ENCODE peak calls at places on chromosomes 11 and 22, in five cellular contexts. F is IMR-90; H is naive thymus-derived CD4-positive, alpha-beta T cell; O is mesendoderm; J is effector memory CD4-positive, alpha-beta T cell. Q is an unnamed sample.
A peak's percentile ranks its signal among the peaks of the same experiment; 100 is the strongest.

GRCh38 chr22:31753005-31753633 is 700 bp upstream of the DEPDC5 start:
- DNase-seq in F (no peak), H (no peak), O (peak; percentile 93), J (no peak), Q (peak; percentile 78)

GRCh38 chr22:42294034-42294985 is 23.9 kb upstream of the TCF20 start:
- DNase-seq in F (peak; percentile 41), H (no peak), O (peak; percentile 89), J (no peak), Q (no peak)

GRCh38 chr11:115317428-115318185 is 186.6 kb downstream of the CADM1 start:
- DNase-seq in F (peak; percentile 52), H (no peak), O (peak; percentile 26), J (no peak), Q (no peak)

GRCh38 chr11:29125621-29126020 is 891.2 kb downstream of the KCNA4 start:
- DNase-seq in F (no peak), H (no peak), O (no peak), J (no peak), Q (no peak)

GRCh38 chr11:68841718-68842426 is at the start of gene CPT1A:
- DNase-seq in F (peak; percentile 66), H (peak; percentile 58), O (no peak), J (peak; percentile 53), Q (peak; percentile 93)

GRCh38 chr11:48207881-48208280 is 8.7 kb upstream of the OR4B1 start:
- DNase-seq in F (no peak), H (no peak), O (no peak), J (no peak), Q (no peak)

GRCh38 chr22:42933783-42934144 is 76.7 kb upstream of the ARFGAP3 start:
- DNase-seq in F (peak; percentile 97), H (no peak), O (no peak), J (no peak), Q (no peak)

GRCh38 chr11:98711011-98711410 is 309.7 kb upstream of the CNTN5 start:
- DNase-seq in F (no peak), H (no peak), O (no peak), J (no peak), Q (no peak)

GRCh38 chr11:134741453-134742227 is 329.6 kb upstream of the B3GAT1 start:
- DNase-seq in F (peak; percentile 53), H (no peak), O (peak; percentile 34), J (no peak), Q (no peak)

GRCh38 chr11:7348432-7349298 is 97.0 kb downstream of the SYT9 start:
- DNase-seq in F (no peak), H (no peak), O (peak; percentile 30), J (no peak), Q (no peak)

GRCh38 chr22:38291201-38291777 is 18.5 kb upstream of the TMEM184B start:
- DNase-seq in F (no peak), H (no peak), O (no peak), J (no peak), Q (no peak)

GRCh38 chr11:2699185-2699530 is 636 bp downstream of the KCNQ1OT1 start:
- DNase-seq in F (peak; percentile 9), H (peak; percentile 11), O (peak; percentile 24), J (no peak), Q (peak; percentile 83)

GRCh38 chr22:21941921-21942320 is 10.7 kb downstream of the PPM1F start:
- DNase-seq in F (no peak), H (no peak), O (no peak), J (no peak), Q (no peak)

GRCh38 chr11:81673001-81673400 is 1060.7 kb downstream of the FAM181B start:
- DNase-seq in F (no peak), H (no peak), O (peak; percentile 30), J (no peak), Q (no peak)

GRCh38 chr11:2393111-2393868 is 7.3 kb upstream of the TSSC4 start:
- DNase-seq in F (no peak), H (no peak), O (no peak), J (no peak), Q (peak; percentile 73)

GRCh38 chr11:62395885-62396778 is 22.7 kb upstream of the SCGB1A1 start:
- DNase-seq in F (no peak), H (no peak), O (no peak), J (no peak), Q (no peak)

GRCh38 chr11:34632105-34632780 is 11.3 kb downstream of the EHF start:
- DNase-seq in F (no peak), H (no peak), O (peak; percentile 70), J (no peak), Q (no peak)

GRCh38 chr11:116503216-116504160 is 269.3 kb downstream of the BUD13 start:
- DNase-seq in F (no peak), H (no peak), O (no peak), J (no peak), Q (no peak)

GRCh38 chr22:30393322-30393680 is 3.5 kb upstream of the SEC14L2 start:
- DNase-seq in F (no peak), H (no peak), O (no peak), J (no peak), Q (no peak)

GRCh38 chr11:36751996-36752395 is 154.0 kb upstream of the RAG2 start:
- DNase-seq in F (no peak), H (no peak), O (no peak), J (no peak), Q (no peak)

GRCh38 chr11:2780850-2781412 is 81.1 kb upstream of the KCNQ1OT1 start:
- DNase-seq in F (no peak), H (no peak), O (no peak), J (no peak), Q (no peak)

GRCh38 chr11:12973529-12974181 is 35.5 kb upstream of the RASSF10 start:
- DNase-seq in F (no peak), H (no peak), O (no peak), J (no peak), Q (no peak)

GRCh38 chr11:32162906-32163305 is 72.0 kb downstream of the RCN1 start:
- DNase-seq in F (no peak), H (no peak), O (no peak), J (no peak), Q (no peak)

GRCh38 chr11:32704261-32704660 is 90.2 kb downstream of the CCDC73 start:
- DNase-seq in F (no peak), H (no peak), O (no peak), J (no peak), Q (no peak)

GRCh38 chr22:30224161-30224857 is 22.2 kb downstream of the LIF start:
- DNase-seq in F (no peak), H (no peak), O (peak; percentile 88), J (no peak), Q (no peak)

GRCh38 chr22:34333285-34333684 is 413.0 kb upstream of the LARGE1 start:
- DNase-seq in F (no peak), H (no peak), O (no peak), J (no peak), Q (no peak)

GRCh38 chr11:86932942-86933875 is 22.0 kb downstream of the FZD4 start:
- DNase-seq in F (no peak), H (no peak), O (no peak), J (no peak), Q (no peak)

GRCh38 chr11:16817321-16817720 is 78.9 kb downstream of the C11orf58 start:
- DNase-seq in F (no peak), H (no peak), O (no peak), J (no peak), Q (no peak)

DNA sequence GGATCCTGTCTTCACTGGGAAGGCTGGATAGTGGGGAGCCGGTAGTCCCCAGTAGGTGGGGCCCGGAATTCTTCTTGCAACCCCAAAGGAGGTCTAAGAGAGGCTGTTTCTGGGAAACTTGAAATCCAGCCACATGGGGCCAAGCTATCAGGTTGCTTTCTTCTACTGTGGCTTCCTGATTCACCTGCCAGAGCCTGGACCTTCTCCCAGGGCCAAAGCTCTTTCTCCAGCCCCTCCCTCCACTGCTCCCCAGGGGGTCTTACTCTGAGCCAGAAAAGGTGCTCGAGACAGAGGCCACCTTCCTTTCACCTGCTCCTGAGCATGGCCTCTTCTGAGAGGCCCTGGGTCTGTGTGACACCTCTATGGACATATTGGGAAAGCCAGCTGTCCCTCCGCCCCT is 9.1 kb downstream of the TST start:
- DNase-seq in F (no peak), H (no peak), O (no peak), J (no peak), Q (peak; percentile 43)
- H3K4me1 ChIP-seq in F (no peaks in the 10 kb centered on the region), H (no peaks in the 10 kb centered on the region), O (no peaks in the 10 kb centered on the region), J (no peaks in the 10 kb centered on the region), Q (peaks cover 7% of the 10 kb centered on the region)

GRCh38 chr11:67202045-67202444 is 64.2 kb upstream of the GRK2 start:
- DNase-seq in F (no peak), H (no peak), O (no peak), J (no peak), Q (no peak)
- H3K36me3 ChIP-seq in F (peaks cover 10% of the 10 kb centered on the region), H (no peaks in the 10 kb centered on the region), O (no peaks in the 10 kb centered on the region), J (peaks cover 3% of the 10 kb centered on the region), Q (no peaks in the 10 kb centered on the region)

GRCh38 chr11:64407630-64408029 is 48.7 kb downstream of the RPS6KA4 start:
- DNase-seq in F (no peak), H (no peak), O (no peak), J (no peak), Q (no peak)
- H3K27ac ChIP-seq in F (no peak overlapping the region), H (no peak overlapping the region), O (no peak overlapping the region), J (no peak overlapping the region), Q (no peak overlapping the region)

DNA sequence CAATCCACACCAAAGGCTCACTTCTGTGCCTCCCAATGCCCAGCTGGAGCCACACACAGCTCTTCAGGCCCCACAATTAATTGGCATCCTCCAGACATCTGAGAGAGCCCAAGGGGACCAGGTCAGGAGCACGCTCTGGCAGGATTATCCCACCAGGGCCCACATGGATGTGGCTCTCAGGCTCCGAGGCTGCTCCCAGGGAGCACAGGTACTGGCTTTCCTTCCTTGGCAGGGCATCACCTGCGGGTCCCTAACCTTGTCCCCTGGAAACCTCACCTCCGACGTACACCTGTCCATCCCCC is 54.3 kb downstream of the CD6 start:
- DNase-seq in F (no peak), H (no peak), O (no peak), J (no peak), Q (no peak)
- H3K4me1 ChIP-seq in F (no peaks in the 10 kb centered on the region), H (peaks cover 68% of the 10 kb centered on the region), O (no peaks in the 10 kb centered on the region), J (peaks cover 72% of the 10 kb centered on the region), Q (no peaks in the 10 kb centered on the region)

GRCh38 chr11:64201524-64201923 is 5.0 kb upstream of the FERMT3 start:
- DNase-seq in F (no peak), H (no peak), O (no peak), J (no peak), Q (no peak)
- H3K36me3 ChIP-seq in F (peaks cover 71% of the 10 kb centered on the region), H (peaks cover 9% of the 10 kb centered on the region), O (peaks cover 37% of the 10 kb centered on the region), J (peaks cover 71% of the 10 kb centered on the region), Q (peaks cover 55% of the 10 kb centered on the region)

DNA sequence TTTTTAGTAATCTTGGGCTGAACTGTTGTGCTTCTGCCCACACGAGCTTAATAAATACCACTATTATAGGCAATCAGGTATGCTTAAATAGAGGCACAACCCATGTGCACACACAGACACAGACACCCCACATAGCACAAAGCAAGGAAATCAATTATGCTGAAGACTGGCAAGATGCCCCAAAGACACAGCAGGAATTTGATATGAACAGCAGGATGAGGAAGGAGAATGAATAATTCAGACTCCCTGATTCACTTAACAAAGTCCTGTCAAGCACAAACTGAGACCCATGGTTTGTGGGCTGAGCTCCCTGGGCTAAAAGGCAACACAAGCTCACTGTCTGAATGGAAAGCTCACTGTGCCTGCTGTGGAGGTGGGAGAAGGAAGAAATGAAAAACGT is 42.5 kb downstream of the RBFOX2 start:
- DNase-seq in F (peak; percentile 31), H (no peak), O (no peak), J (no peak), Q (no peak)
- H3K27ac ChIP-seq in F (peak overlapping the region; percentile 39), H (no peak overlapping the region), O (no peak overlapping the region), J (no peak overlapping the region), Q (no peak overlapping the region)